ENCODE peak calls at places on chromosomes 13 and 19, in nine cellular contexts. G, N, E, U, D, A, Z, O and F are unnamed samples.

GRCh38 chr13:51628059-51628852 is 44.0 kb downstream of the WDFY2 start:
- DNase-seq in O (no peak), G (no peak), D (no peak), U (no peak), A (no peak), N (no peak), E (no peak), Z (no peak), F (no peak)

GRCh38 chr19:2782936-2783780 is at the start of gene SGTA:
- DNase-seq in A (peak), G (peak), D (peak), Z (peak), U (peak), N (peak), E (peak), O (peak), F (peak)

GRCh38 chr19:30215248-30215647 is 156.9 kb upstream of the ZNF536 start:
- DNase-seq in U (no peak), N (no peak), A (no peak), O (no peak), Z (no peak), D (no peak), E (no peak), G (no peak), F (no peak)

GRCh38 chr19:43595605-43595998 is 332 bp downstream of the IRGQ start:
- DNase-seq in G (no peak), D (no peak), N (no peak), E (no peak), A (no peak), Z (no peak), O (no peak), U (no peak), F (no peak)

GRCh38 chr13:111908981-111909380 is 158.0 kb upstream of the SOX1 start:
- DNase-seq in O (no peak), Z (no peak), E (no peak), U (no peak), G (no peak), A (no peak), N (no peak), D (no peak), F (no peak)

GRCh38 chr13:89568276-89568675 is 1779.2 kb upstream of the MIR17HG start:
- DNase-seq in O (no peak), U (no peak), N (peak), A (no peak), G (no peak), E (no peak), Z (no peak), D (no peak), F (no peak)

GRCh38 chr19:40055832-40056504 is at the start of gene ZNF780B:
- DNase-seq in Z (peak), U (peak), N (peak), D (peak), E (peak), O (peak), A (no peak), G (peak), F (peak)

GRCh38 chr13:99743079-99743478 is 228.5 kb downstream of the ZIC5 start:
- DNase-seq in O (no peak), A (no peak), N (no peak), E (no peak), U (no peak), Z (no peak), D (no peak), G (no peak), F (no peak)

GRCh38 chr19:11964496-11964857 is 363 bp upstream of the ZNF763 start:
- DNase-seq in E (no peak), A (no peak), U (peak), N (no peak), D (no peak), Z (no peak), G (no peak), O (no peak), F (no peak)

GRCh38 chr13:26965976-26966375 is 205.4 kb upstream of the GPR12 start:
- DNase-seq in N (peak), Z (no peak), D (no peak), A (no peak), U (no peak), G (no peak), E (peak), O (peak), F (no peak)

GRCh38 chr13:36673838-36674326 is at the start of gene SERTM1:
- DNase-seq in Z (peak), A (no peak), N (no peak), D (no peak), U (peak), E (no peak), O (peak), G (peak), F (peak)

GRCh38 chr19:41241859-41242258 is 22.3 kb upstream of the HNRNPUL1 start:
- DNase-seq in O (no peak), G (no peak), Z (no peak), E (no peak), N (no peak), U (no peak), A (no peak), D (no peak), F (no peak)

GRCh38 chr19:47331490-47331889 is 485 bp upstream of the C5AR2 start:
- DNase-seq in D (no peak), U (no peak), Z (no peak), O (no peak), G (no peak), N (no peak), A (no peak), E (no peak), F (no peak)

GRCh38 chr13:43879323-43880181 is at the start of the genes CCDC122 and LACC1:
- DNase-seq in A (peak), Z (peak), U (peak), G (peak), E (peak), O (peak), D (peak), N (peak), F (peak)

GRCh38 chr13:76709851-76710250 is 176.4 kb downstream of the KCTD12 start:
- DNase-seq in U (no peak), D (no peak), A (no peak), Z (no peak), E (no peak), N (no peak), G (no peak), O (no peak), F (no peak)

GRCh38 chr19:956747-957451 is 27.2 kb upstream of the WDR18 start:
- DNase-seq in N (peak), E (peak), G (no peak), A (peak), Z (no peak), D (no peak), U (peak), O (no peak), F (no peak)

GRCh38 chr19:7554990-7555864 is 19.7 kb downstream of the PNPLA6 start:
- DNase-seq in Z (no peak), G (no peak), A (no peak), N (no peak), E (no peak), U (peak), O (peak), D (no peak), F (no peak)

GRCh38 chr19:8110931-8111330 is 38.5 kb downstream of the FBN3 start:
- DNase-seq in O (no peak), G (no peak), E (no peak), D (no peak), A (no peak), U (no peak), Z (no peak), N (no peak), F (no peak)

GRCh38 chr19:17089238-17089637 is 13.7 kb downstream of the MYO9B start:
- DNase-seq in O (no peak), G (no peak), E (no peak), U (no peak), Z (no peak), A (peak), N (peak), D (no peak), F (no peak)